ENCODE peak calls at places on chromosomes 5 and 9, in seven cellular contexts. One of them, this sample, is unnamed.
A peak's percentile ranks its signal among the peaks of the same experiment; 100 is the strongest.

GRCh38 chr5:124504081-124504916 is 242.1 kb downstream of the ZNF608 start:
- DNase-seq in adrenal gland: no peak
- DNase-seq in keratinocyte: no peak
- DNase-seq in WERI-Rb-1: no peak
- DNase-seq in AG04450: no peak
- DNase-seq in thyroid gland: no peak
- DNase-seq in A549: no peak
- DNase-seq in this sample: no peak

GRCh38 chr5:52491071-52491828 is 296.5 kb upstream of the ITGA1 start:
- DNase-seq in adrenal gland: no peak
- DNase-seq in keratinocyte: no peak
- DNase-seq in WERI-Rb-1: no peak
- DNase-seq in AG04450: no peak
- DNase-seq in thyroid gland: no peak
- DNase-seq in A549: no peak
- DNase-seq in this sample: no peak

GRCh38 chr9:36831381-36832231 is 202.5 kb downstream of the PAX5 start:
- DNase-seq in adrenal gland: no peak
- DNase-seq in keratinocyte: no peak
- DNase-seq in WERI-Rb-1: no peak
- DNase-seq in AG04450: no peak
- DNase-seq in thyroid gland: no peak
- DNase-seq in A549: no peak
- DNase-seq in this sample: no peak

GRCh38 chr5:93428868-93429267 is 152.2 kb downstream of the NR2F1-AS1 start:
- DNase-seq in adrenal gland: no peak
- DNase-seq in keratinocyte: no peak
- DNase-seq in WERI-Rb-1: no peak
- DNase-seq in AG04450: no peak
- DNase-seq in thyroid gland: no peak
- DNase-seq in A549: peak; percentile 6
- DNase-seq in this sample: no peak

GRCh38 chr5:59813761-59814562 is 79.6 kb downstream of the PDE4D start:
- DNase-seq in adrenal gland: no peak
- DNase-seq in keratinocyte: no peak
- DNase-seq in WERI-Rb-1: peak; percentile 58
- DNase-seq in AG04450: no peak
- DNase-seq in thyroid gland: no peak
- DNase-seq in A549: peak; percentile 80
- DNase-seq in this sample: peak; percentile 63

GRCh38 chr5:41511241-41511640 is 840 bp upstream of the PLCXD3 start:
- DNase-seq in adrenal gland: no peak
- DNase-seq in keratinocyte: no peak
- DNase-seq in WERI-Rb-1: no peak
- DNase-seq in AG04450: no peak
- DNase-seq in thyroid gland: no peak
- DNase-seq in A549: no peak
- DNase-seq in this sample: no peak

GRCh38 chr5:39424751-39425524 is at the start of gene DAB2:
- DNase-seq in adrenal gland: peak; percentile 96
- DNase-seq in keratinocyte: peak; percentile 21
- DNase-seq in WERI-Rb-1: no peak
- DNase-seq in AG04450: peak; percentile 93
- DNase-seq in thyroid gland: peak; percentile 72
- DNase-seq in A549: peak; percentile 87
- DNase-seq in this sample: peak; percentile 97

GRCh38 chr5:102536323-102536928 is 37.6 kb upstream of the SLCO6A1 start:
- DNase-seq in adrenal gland: no peak
- DNase-seq in keratinocyte: no peak
- DNase-seq in WERI-Rb-1: no peak
- DNase-seq in AG04450: no peak
- DNase-seq in thyroid gland: no peak
- DNase-seq in A549: peak; percentile 11
- DNase-seq in this sample: peak; percentile 9

GRCh38 chr9:133824802-133825186 is 86.6 kb upstream of the SARDH start:
- DNase-seq in adrenal gland: no peak
- DNase-seq in keratinocyte: no peak
- DNase-seq in WERI-Rb-1: no peak
- DNase-seq in AG04450: no peak
- DNase-seq in thyroid gland: no peak
- DNase-seq in A549: no peak
- DNase-seq in this sample: no peak

GRCh38 chr5:111480346-111480745 is 32.0 kb downstream of the STARD4 start:
- DNase-seq in adrenal gland: no peak
- DNase-seq in keratinocyte: no peak
- DNase-seq in WERI-Rb-1: no peak
- DNase-seq in AG04450: no peak
- DNase-seq in thyroid gland: no peak
- DNase-seq in A549: no peak
- DNase-seq in this sample: no peak

GRCh38 chr5:2023196-2023595 is 140.5 kb upstream of the IRX4 start:
- DNase-seq in adrenal gland: no peak
- DNase-seq in keratinocyte: peak; percentile 28
- DNase-seq in WERI-Rb-1: no peak
- DNase-seq in AG04450: no peak
- DNase-seq in thyroid gland: no peak
- DNase-seq in A549: no peak
- DNase-seq in this sample: no peak

GRCh38 chr9:6641561-6641960 is 4.0 kb downstream of the GLDC start:
- DNase-seq in adrenal gland: no peak
- DNase-seq in keratinocyte: no peak
- DNase-seq in WERI-Rb-1: no peak
- DNase-seq in AG04450: no peak
- DNase-seq in thyroid gland: no peak
- DNase-seq in A549: no peak
- DNase-seq in this sample: no peak

GRCh38 chr9:72173080-72173479 is 23.8 kb downstream of the GDA start:
- DNase-seq in adrenal gland: no peak
- DNase-seq in keratinocyte: no peak
- DNase-seq in WERI-Rb-1: no peak
- DNase-seq in AG04450: no peak
- DNase-seq in thyroid gland: no peak
- DNase-seq in A549: no peak
- DNase-seq in this sample: no peak

DNA sequence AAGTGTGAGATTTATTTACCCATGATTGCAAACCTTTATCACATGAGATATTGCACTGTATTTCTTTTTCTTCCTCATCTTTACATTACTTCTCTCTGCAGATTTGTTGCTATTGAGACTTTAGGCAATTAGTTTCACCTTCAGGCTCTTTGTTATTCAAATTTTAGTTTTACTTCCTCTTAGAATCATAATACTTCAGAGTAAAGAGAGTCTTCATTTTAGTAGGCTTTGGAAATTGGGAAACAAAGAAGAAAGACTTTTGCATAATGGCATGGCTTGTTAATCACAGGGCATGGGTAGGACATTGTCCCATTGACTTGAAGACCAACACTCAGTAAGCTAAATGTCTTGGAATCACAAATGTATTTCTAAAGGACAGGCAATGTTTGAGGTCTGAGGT is 1.2 kb upstream of the PCDHGA5 start:
- DNase-seq in adrenal gland: no peak
- DNase-seq in keratinocyte: no peak
- DNase-seq in WERI-Rb-1: no peak
- DNase-seq in AG04450: no peak
- DNase-seq in thyroid gland: no peak
- DNase-seq in A549: no peak
- DNase-seq in this sample: no peak
- H3K9me3 ChIP-seq in adrenal gland: peaks cover 52% of the 10 kb centered on the region
- H3K9me3 ChIP-seq in keratinocyte: peaks cover 24% of the 10 kb centered on the region
- H3K9me3 ChIP-seq in WERI-Rb-1: peaks cover 20% of the 10 kb centered on the region
- H3K9me3 ChIP-seq in AG04450: peaks cover 61% of the 10 kb centered on the region
- H3K9me3 ChIP-seq in thyroid gland: peaks cover 8% of the 10 kb centered on the region
- H3K9me3 ChIP-seq in A549: peaks cover 66% of the 10 kb centered on the region
- H3K9me3 ChIP-seq in this sample: peaks cover 16% of the 10 kb centered on the region

GRCh38 chr5:177303121-177303924 is at the start of the genes PRELID1 and RAB24:
- DNase-seq in adrenal gland: peak; percentile 88
- DNase-seq in keratinocyte: no peak
- DNase-seq in WERI-Rb-1: peak; percentile 67
- DNase-seq in AG04450: peak; percentile 46
- DNase-seq in thyroid gland: peak; percentile 88
- DNase-seq in A549: peak; percentile 84
- DNase-seq in this sample: peak; percentile 91

GRCh38 chr5:177300971-177301370 is 2.5 kb downstream of the RAB24 start:
- DNase-seq in adrenal gland: no peak
- DNase-seq in keratinocyte: no peak
- DNase-seq in WERI-Rb-1: no peak
- DNase-seq in AG04450: no peak
- DNase-seq in thyroid gland: no peak
- DNase-seq in A549: no peak
- DNase-seq in this sample: no peak

GRCh38 chr5:177302354-177303110 is 987 bp downstream of the RAB24 start:
- DNase-seq in adrenal gland: no peak
- DNase-seq in keratinocyte: no peak
- DNase-seq in WERI-Rb-1: no peak
- DNase-seq in AG04450: no peak
- DNase-seq in thyroid gland: no peak
- DNase-seq in A549: no peak
- DNase-seq in this sample: no peak

GRCh38 chr5:177300236-177300880 is 3.2 kb downstream of the RAB24 start:
- DNase-seq in adrenal gland: peak; percentile 61
- DNase-seq in keratinocyte: no peak
- DNase-seq in WERI-Rb-1: no peak
- DNase-seq in AG04450: peak; percentile 39
- DNase-seq in thyroid gland: peak; percentile 28
- DNase-seq in A549: no peak
- DNase-seq in this sample: no peak

DNA sequence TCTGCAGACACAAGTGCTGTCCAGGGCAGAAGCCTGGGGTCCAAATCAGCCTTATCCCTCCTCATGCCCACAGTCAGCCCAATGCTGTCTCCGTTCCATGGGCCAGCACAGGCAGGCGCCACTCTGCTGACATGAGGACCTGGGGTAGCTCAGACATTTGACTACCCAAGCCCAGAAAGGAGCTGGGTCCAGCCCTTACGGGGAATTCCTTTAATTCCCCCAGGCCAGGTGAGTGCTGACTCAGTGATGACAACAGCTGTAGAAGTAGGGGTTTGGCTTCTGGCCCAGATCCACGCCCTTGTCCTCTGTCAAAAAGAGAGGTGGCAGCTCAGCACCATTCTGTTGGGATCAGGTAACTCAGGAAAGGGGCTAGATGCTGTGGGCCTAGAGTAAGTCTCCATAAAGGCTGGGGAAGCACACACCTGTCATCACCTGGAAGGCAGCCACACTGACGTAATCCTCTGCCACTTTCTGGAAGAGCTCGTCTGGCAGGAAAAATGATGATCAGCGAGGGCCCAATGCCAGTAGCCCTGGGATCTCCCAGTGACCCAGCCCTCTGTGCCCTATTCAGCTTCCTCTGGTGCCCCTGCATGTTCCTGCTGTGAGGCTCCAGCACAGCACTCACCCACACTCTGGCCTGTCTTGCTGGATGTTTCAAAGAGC is 1.9 kb downstream of the RAB24 start:
- DNase-seq in adrenal gland: peak; percentile 66
- DNase-seq in keratinocyte: peak; percentile 95
- DNase-seq in WERI-Rb-1: no peak
- DNase-seq in AG04450: no peak
- DNase-seq in thyroid gland: peak; percentile 90
- DNase-seq in A549: no peak
- DNase-seq in this sample: no peak
- H3K4me3 ChIP-seq in adrenal gland: no peak overlapping the region
- H3K4me3 ChIP-seq in keratinocyte: no peak overlapping the region
- H3K4me3 ChIP-seq in WERI-Rb-1: no peak overlapping the region
- H3K4me3 ChIP-seq in AG04450: no peak overlapping the region
- H3K4me3 ChIP-seq in thyroid gland: no peak overlapping the region
- H3K4me3 ChIP-seq in A549: no peak overlapping the region
- H3K4me3 ChIP-seq in this sample: no peak overlapping the region

DNA sequence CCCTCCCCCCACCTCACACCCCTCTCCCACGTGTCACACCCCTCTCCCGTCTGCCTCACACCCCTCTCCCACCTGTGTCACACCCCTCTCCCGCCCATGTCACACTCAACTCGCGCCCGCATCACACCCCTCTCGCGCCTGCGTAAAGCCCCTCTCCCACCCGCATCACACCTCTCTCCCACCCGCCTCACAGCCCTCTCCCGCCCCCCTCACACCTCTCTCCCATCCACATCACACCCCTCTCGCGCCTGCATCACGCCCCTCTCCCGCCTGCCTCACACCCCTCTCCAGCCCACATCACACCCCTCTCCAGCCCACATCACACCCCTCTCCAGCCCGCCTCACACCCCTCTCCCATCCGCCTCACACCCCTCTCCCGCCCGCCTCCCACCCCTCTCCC is 173.5 kb upstream of the FOXD4L5 start:
- DNase-seq in adrenal gland: no peak
- DNase-seq in keratinocyte: no peak
- DNase-seq in WERI-Rb-1: no peak
- DNase-seq in AG04450: no peak
- DNase-seq in thyroid gland: no peak
- DNase-seq in A549: no peak
- DNase-seq in this sample: no peak
- H3K9me3 ChIP-seq in adrenal gland: no peaks in the 10 kb centered on the region
- H3K9me3 ChIP-seq in keratinocyte: peaks cover 3% of the 10 kb centered on the region
- H3K9me3 ChIP-seq in WERI-Rb-1: no peaks in the 10 kb centered on the region
- H3K9me3 ChIP-seq in AG04450: peaks cover 68% of the 10 kb centered on the region
- H3K9me3 ChIP-seq in thyroid gland: no peaks in the 10 kb centered on the region
- H3K9me3 ChIP-seq in A549: no peaks in the 10 kb centered on the region
- H3K9me3 ChIP-seq in this sample: peaks cover 1% of the 10 kb centered on the region

DNA sequence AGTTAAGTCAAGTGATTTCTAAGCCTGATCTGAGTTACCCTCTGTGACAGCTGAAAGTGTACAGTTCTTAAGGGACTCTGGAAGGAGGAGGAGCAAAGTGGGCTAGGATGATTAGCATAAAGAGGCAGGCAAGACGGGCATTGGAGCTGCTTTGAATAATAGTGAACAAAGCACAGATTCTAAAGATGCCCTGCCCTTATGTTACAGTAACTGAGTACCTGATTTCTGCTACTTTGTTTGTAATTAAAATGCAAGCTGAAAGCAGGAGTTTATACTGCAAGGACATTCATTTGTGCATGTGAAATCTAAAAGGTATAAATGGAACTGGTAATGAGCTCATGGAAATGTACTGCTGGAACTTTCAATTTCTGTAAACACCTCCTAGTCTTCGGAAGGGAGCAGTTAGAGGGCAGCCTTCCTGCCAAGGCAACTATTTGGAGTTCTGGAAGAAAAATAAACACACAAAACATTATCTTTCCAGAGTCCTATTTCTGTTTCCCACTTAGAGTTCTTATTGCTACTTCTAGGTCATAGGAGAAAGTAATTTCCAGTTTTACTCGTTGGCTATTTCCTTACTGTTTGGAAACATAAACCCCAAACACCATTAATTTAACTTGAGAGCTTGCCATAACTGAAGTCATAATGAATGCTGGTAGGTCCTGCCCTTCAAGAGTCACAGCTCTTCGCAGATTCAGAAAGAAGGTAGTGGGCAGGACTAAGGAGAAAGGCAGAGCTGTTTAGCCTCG is at the start of gene RANBP3L:
- DNase-seq in adrenal gland: peak; percentile 47
- DNase-seq in keratinocyte: no peak
- DNase-seq in WERI-Rb-1: peak; percentile 13
- DNase-seq in AG04450: no peak
- DNase-seq in thyroid gland: peak; percentile 46
- DNase-seq in A549: no peak
- DNase-seq in this sample: peak; percentile 81
- H3K4me3 ChIP-seq in adrenal gland: no peak within 1 kb of the TSS
- H3K4me3 ChIP-seq in keratinocyte: no peak within 1 kb of the TSS
- H3K4me3 ChIP-seq in WERI-Rb-1: no peak within 1 kb of the TSS
- H3K4me3 ChIP-seq in AG04450: no peak within 1 kb of the TSS
- H3K4me3 ChIP-seq in thyroid gland: peak within 1 kb of the TSS; percentile 18
- H3K4me3 ChIP-seq in A549: no peak within 1 kb of the TSS
- H3K4me3 ChIP-seq in this sample: peak within 1 kb of the TSS; percentile 41